ENCODE peak calls at places on chromosomes 11 and 22, in five cellular contexts. S is hepatocyte, Q is GM23338, X is HCT116, U is GM23248. D is an unnamed sample.

GRCh38 chr22:49894321-49895072 is 23.7 kb downstream of the ALG12 start:
- DNase-seq in S (no peak), Q (no peak), X (no peak), U (no peak), D (no peak)

GRCh38 chr11:70423523-70424505 is 25.5 kb downstream of the CTTN start:
- DNase-seq in S (no peak), Q (peak; percentile 41), X (no peak), U (peak; percentile 87), D (peak; percentile 62)

GRCh38 chr11:19673924-19674390 is 38.7 kb upstream of the NAV2 start:
- DNase-seq in S (peak; percentile 75), Q (peak; percentile 54), X (no peak), U (peak; percentile 73), D (no peak)

GRCh38 chr11:129386795-129387390 is 11.2 kb downstream of the BARX2 start:
- DNase-seq in S (peak; percentile 43), Q (no peak), X (no peak), U (peak; percentile 3), D (peak; percentile 34)

GRCh38 chr22:29719894-29720645 is at the start of gene CABP7:
- DNase-seq in S (no peak), Q (peak; percentile 42), X (no peak), U (peak; percentile 33), D (peak; percentile 7)

GRCh38 chr11:107040447-107041444 is 22.5 kb upstream of the GUCY1A2 start:
- DNase-seq in S (no peak), Q (no peak), X (no peak), U (peak; percentile 77), D (peak; percentile 63)

GRCh38 chr11:33161120-33162005 is at the start of gene CSTF3:
- DNase-seq in S (peak; percentile 100), Q (peak; percentile 100), X (peak; percentile 97), U (peak; percentile 100), D (peak; percentile 99)

GRCh38 chr11:27153136-27153535 is 112.5 kb downstream of the BBOX1 start:
- DNase-seq in S (no peak), Q (no peak), X (no peak), U (no peak), D (no peak)

GRCh38 chr11:112706863-112707262 is 254.4 kb upstream of the NCAM1 start:
- DNase-seq in S (no peak), Q (no peak), X (no peak), U (no peak), D (no peak)

GRCh38 chr11:109644158-109644557 is 222.2 kb downstream of the C11orf87 start:
- DNase-seq in S (peak; percentile 20), Q (no peak), X (no peak), U (peak; percentile 1), D (peak; percentile 12)

GRCh38 chr11:118715245-118715807 is 35.9 kb upstream of the TREH start:
- DNase-seq in S (no peak), Q (no peak), X (no peak), U (no peak), D (no peak)

GRCh38 chr22:40030026-40030756 is 35.4 kb downstream of the FAM83F start:
- DNase-seq in S (no peak), Q (no peak), X (no peak), U (no peak), D (no peak)

GRCh38 chr11:78638704-78639380 is 64.2 kb upstream of the NARS2 start:
- DNase-seq in S (no peak), Q (no peak), X (no peak), U (no peak), D (no peak)

GRCh38 chr22:45612451-45612901 is 59.2 kb upstream of the ATXN10 start:
- DNase-seq in S (no peak), Q (no peak), X (no peak), U (peak; percentile 94), D (peak; percentile 75)

GRCh38 chr11:34978236-34979191 is 62.1 kb downstream of the PDHX start:
- DNase-seq in S (no peak), Q (peak; percentile 30), X (no peak), U (no peak), D (no peak)

GRCh38 chr11:99693941-99694492 is 673.3 kb downstream of the CNTN5 start:
- DNase-seq in S (peak; percentile 26), Q (no peak), X (no peak), U (peak; percentile 0), D (peak; percentile 88)

GRCh38 chr11:57619331-57619730 is 21.8 kb downstream of the SERPING1 start:
- DNase-seq in S (no peak), Q (peak; percentile 57), X (peak; percentile 35), U (no peak), D (no peak)

GRCh38 chr11:57626895-57627294 is 22.8 kb downstream of the YPEL4 start:
- DNase-seq in S (no peak), Q (no peak), X (no peak), U (no peak), D (no peak)

GRCh38 chr11:57622263-57622662 is 24.8 kb downstream of the SERPING1 start:
- DNase-seq in S (no peak), Q (no peak), X (no peak), U (no peak), D (no peak)

GRCh38 chr11:57624864-57625263 is 24.8 kb downstream of the YPEL4 start:
- DNase-seq in S (no peak), Q (no peak), X (no peak), U (no peak), D (no peak)
- H3K9me2 ChIP-seq in S (no peaks in the 10 kb centered on the region), Q (peaks cover 4% of the 10 kb centered on the region), X (no peaks in the 10 kb centered on the region), U (no peaks in the 10 kb centered on the region), D (no peaks in the 10 kb centered on the region)

GRCh38 chr22:37607010-37607911 is 1.4 kb upstream of the GGA1 start:
- DNase-seq in S (peak; percentile 95), Q (peak; percentile 96), X (peak; percentile 83), U (peak; percentile 62), D (peak; percentile 91)
- H2AFZ ChIP-seq in S (peak overlapping the region; percentile 57), Q (peak overlapping the region; percentile 64), X (peak overlapping the region; percentile 63), U (peak overlapping the region; percentile 73), D (peak overlapping the region; percentile 78)

GRCh38 chr11:123429851-123430735 is at the start of gene GRAMD1B:
- DNase-seq in S (peak; percentile 77), Q (peak; percentile 93), X (no peak), U (peak; percentile 84), D (peak; percentile 81)
- TF ChIP-seq EZH2 in S (no peak), Q (no peak), X (no peak), U (no peak), D (no peak)

GRCh38 chr22:41537203-41537602 is 7.1 kb downstream of the POLR3H start:
- DNase-seq in S (no peak), Q (no peak), X (no peak), U (no peak), D (no peak)
- H3K9me2 ChIP-seq in S (no peaks in the 10 kb centered on the region), Q (no peaks in the 10 kb centered on the region), X (no peaks in the 10 kb centered on the region), U (no peaks in the 10 kb centered on the region), D (no peaks in the 10 kb centered on the region)

GRCh38 chr11:134120143-134120850 is 51.4 kb downstream of the JAM3 start:
- DNase-seq in S (peak; percentile 57), Q (no peak), X (no peak), U (peak; percentile 97), D (no peak)

GRCh38 chr11:134124660-134125451 is 56.0 kb downstream of the JAM3 start:
- DNase-seq in S (peak; percentile 61), Q (peak; percentile 81), X (no peak), U (peak; percentile 43), D (no peak)

GRCh38 chr11:134119094-134119493 is 50.2 kb downstream of the JAM3 start:
- DNase-seq in S (no peak), Q (no peak), X (no peak), U (peak; percentile 49), D (no peak)

GRCh38 chr11:134118016-134118415 is 49.1 kb downstream of the JAM3 start:
- DNase-seq in S (no peak), Q (no peak), X (no peak), U (peak; percentile 37), D (no peak)

DNA sequence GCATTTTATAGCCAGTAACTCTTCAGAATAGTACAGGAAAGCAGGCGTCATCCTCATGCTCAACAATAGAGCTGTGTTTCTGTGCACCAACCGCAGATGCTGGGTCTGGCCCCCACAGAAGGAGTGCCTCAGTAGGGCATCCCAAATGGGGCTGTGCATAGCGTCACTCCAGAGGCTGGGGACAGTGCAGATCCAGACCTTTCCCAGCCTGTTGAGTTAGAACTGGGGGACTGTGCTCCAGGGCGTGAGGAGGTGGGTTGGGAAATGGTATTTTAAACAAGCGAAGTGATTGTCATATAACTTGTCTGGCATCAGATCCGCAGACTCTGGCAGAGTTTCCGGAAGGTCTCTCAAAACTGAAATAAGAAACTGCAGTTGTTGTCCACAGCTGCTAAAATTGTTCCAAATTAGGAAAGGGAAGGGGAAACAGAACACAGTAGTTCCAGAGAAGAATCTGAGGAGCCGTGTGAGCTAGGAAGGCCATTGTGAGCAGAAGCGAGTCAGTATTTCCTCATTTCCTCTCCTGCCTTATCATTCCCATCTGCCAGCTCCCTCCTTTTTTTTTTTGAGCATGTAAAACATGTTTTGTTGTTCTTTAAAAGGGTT is 52.2 kb downstream of the JAM3 start:
- DNase-seq in S (no peak), Q (no peak), X (no peak), U (peak; percentile 79), D (no peak)
- H2AFZ ChIP-seq in S (no peak overlapping the region), Q (no peak overlapping the region), X (no peak overlapping the region), U (peak overlapping the region; percentile 83), D (no peak overlapping the region)